ENCODE peak calls at places on chromosome 1, in nine cellular contexts. P is right lobe of liver, N is lower lobe of right lung, Z is fibroblast of lung, Q is mesendoderm, V is left lung, K is body of pancreas, E is endodermal cell, G is bronchial epithelial cell. R is an unnamed sample. For H3K36me3, the result is how much of the 10 kb centered on the place peaks cover.

GRCh38 chr1:5951846-5952410 is 40.3 kb downstream of the NPHP4 start:
- DNase-seq in P (peak), N (no peak), Z (no peak), Q (no peak), V (no peak), K (no peak), E (peak), G (no peak), R (no peak)

GRCh38 chr1:150256549-150257341 is 829 bp upstream of the CA14 start:
- DNase-seq in P (peak), N (no peak), Z (no peak), Q (peak), V (no peak), K (no peak), E (peak), G (no peak), R (no peak)

GRCh38 chr1:23118957-23119792 is 49.5 kb downstream of the LUZP1 start:
- DNase-seq in P (no peak), N (no peak), Z (peak), Q (no peak), V (no peak), K (no peak), E (no peak), G (no peak), R (no peak)

GRCh38 chr1:233045591-233045990 is 95.2 kb downstream of the NTPCR start:
- DNase-seq in P (no peak), N (no peak), Z (no peak), Q (no peak), V (no peak), K (no peak), E (no peak), G (no peak), R (no peak)

GRCh38 chr1:41500378-41500777 is 15.9 kb upstream of the EDN2 start:
- DNase-seq in P (no peak), N (peak), Z (no peak), Q (no peak), V (peak), K (peak), E (peak), G (peak), R (peak)

GRCh38 chr1:86502721-86503430 is 34.1 kb downstream of the CLCA1 start:
- DNase-seq in P (no peak), N (no peak), Z (no peak), Q (peak), V (no peak), K (no peak), E (peak), G (peak), R (peak)

GRCh38 chr1:158212315-158212714 is 31.6 kb downstream of the CD1D start:
- DNase-seq in P (no peak), N (no peak), Z (no peak), Q (peak), V (no peak), K (no peak), E (peak), G (no peak), R (no peak)

GRCh38 chr1:65172936-65173335 is 24.9 kb downstream of the AK4 start:
- DNase-seq in P (no peak), N (no peak), Z (no peak), Q (no peak), V (no peak), K (no peak), E (no peak), G (peak), R (no peak)

GRCh38 chr1:44853201-44853600 is 10.1 kb upstream of the PTCH2 start:
- DNase-seq in P (no peak), N (no peak), Z (no peak), Q (no peak), V (no peak), K (no peak), E (no peak), G (no peak), R (no peak)

GRCh38 chr1:164659621-164660414 is 100.8 kb downstream of the PBX1 start:
- DNase-seq in P (no peak), N (peak), Z (no peak), Q (no peak), V (no peak), K (peak), E (peak), G (peak), R (peak)

GRCh38 chr1:65260851-65261473 is 48.4 kb upstream of the DNAJC6 start:
- DNase-seq in P (no peak), N (no peak), Z (peak), Q (peak), V (no peak), K (no peak), E (no peak), G (peak), R (no peak)

GRCh38 chr1:169509354-169509753 is 23.6 kb upstream of the SLC19A2 start:
- DNase-seq in P (no peak), N (no peak), Z (no peak), Q (no peak), V (no peak), K (no peak), E (no peak), G (no peak), R (no peak)

GRCh38 chr1:93442276-93442675 is 5.6 kb upstream of the FNBP1L start:
- DNase-seq in P (no peak), N (peak), Z (no peak), Q (peak), V (peak), K (peak), E (peak), G (peak), R (no peak)

GRCh38 chr1:8083739-8084484 is 57.8 kb upstream of the ERRFI1 start:
- DNase-seq in P (no peak), N (no peak), Z (peak), Q (peak), V (no peak), K (no peak), E (peak), G (peak), R (no peak)

GRCh38 chr1:64343105-64343960 is 126.6 kb upstream of the CACHD1 start:
- DNase-seq in P (no peak), N (no peak), Z (peak), Q (peak), V (no peak), K (no peak), E (peak), G (peak), R (no peak)

DNA sequence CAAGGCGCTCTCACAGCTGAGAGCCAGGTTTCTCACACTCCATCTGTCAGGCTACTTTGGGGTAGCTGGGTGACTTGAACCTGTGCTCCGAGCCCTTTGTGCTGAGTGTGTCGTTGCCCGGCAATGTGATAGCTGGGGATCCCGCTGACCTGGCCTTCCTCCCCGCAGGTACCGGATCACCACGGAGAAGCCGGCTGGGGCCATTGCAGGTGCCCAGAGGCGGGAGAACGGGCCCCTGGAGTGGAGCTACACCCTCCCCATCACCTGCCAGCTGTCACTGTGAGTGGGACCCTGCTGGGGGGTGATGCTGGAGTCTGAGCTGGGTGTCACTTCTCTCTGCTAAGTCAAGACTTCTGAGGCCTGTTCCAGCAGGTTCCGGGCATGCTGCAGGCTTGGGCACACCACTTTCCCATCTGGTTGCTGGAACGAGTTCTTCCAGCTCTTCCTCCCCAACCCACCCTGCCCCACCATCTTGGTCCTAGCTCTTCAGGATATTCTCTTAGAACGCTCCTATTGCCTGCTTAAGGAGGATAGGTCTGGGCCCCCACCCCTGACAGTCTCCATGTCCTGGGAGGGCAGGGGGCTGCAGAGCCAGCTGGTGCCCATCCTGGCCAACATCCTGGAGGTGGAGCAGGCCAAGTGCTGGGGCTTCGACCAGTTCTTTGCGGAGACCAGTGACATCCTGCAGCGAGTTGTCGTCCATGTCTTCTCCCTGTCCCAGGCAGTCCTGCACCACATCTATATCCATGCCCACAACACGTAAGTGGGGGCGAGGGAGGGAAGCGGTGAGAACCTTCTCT is 7.5 kb downstream of the IKBKE start:
- DNase-seq in P (no peak), N (no peak), Z (no peak), Q (no peak), V (peak), K (no peak), E (no peak), G (peak), R (no peak)
- H3K36me3 ChIP-seq in P (under half), N (under half), Z (under half), Q (under half), V (under half), K (under half), E (under half), G (under half), R (under half)

GRCh38 chr1:223780318-223780717 is 65.4 kb downstream of the TP53BP2 start:
- DNase-seq in P (no peak), N (no peak), Z (no peak), Q (no peak), V (no peak), K (no peak), E (peak), G (no peak), R (no peak)
- H3K36me3 ChIP-seq in P (under half), N (half or more), Z (under half), Q (under half), V (under half), K (under half), E (half or more), G (under half), R (under half)

DNA sequence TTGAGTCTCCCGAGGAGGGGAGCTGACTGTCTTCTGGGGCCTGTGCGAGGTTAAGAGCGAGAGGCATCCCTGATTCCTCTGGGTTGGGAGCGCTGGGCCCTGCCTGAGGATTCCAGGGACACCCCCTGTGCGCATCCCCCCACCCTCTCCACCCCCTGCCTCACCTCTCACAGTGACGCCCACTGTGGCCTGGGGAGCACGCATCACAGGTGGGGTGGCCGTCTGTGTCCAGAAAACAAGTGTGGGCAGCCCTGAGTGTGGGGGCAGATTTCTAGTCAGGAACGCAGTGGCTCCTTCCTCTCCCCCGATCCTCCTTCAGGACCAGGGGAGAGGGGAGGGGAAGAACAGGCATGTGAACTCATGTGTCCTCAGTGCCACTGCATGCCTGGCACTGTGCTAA is 61.7 kb downstream of the LDLRAD2 start:
- DNase-seq in P (no peak), N (no peak), Z (no peak), Q (no peak), V (no peak), K (no peak), E (no peak), G (no peak), R (no peak)
- H3K36me3 ChIP-seq in P (under half), N (half or more), Z (under half), Q (under half), V (under half), K (under half), E (half or more), G (half or more), R (half or more)

GRCh38 chr1:235441159-235441685 is 63.0 kb downstream of the B3GALNT2 start:
- DNase-seq in P (no peak), N (no peak), Z (no peak), Q (peak), V (no peak), K (no peak), E (no peak), G (no peak), R (peak)
- H3K36me3 ChIP-seq in P (under half), N (half or more), Z (under half), Q (under half), V (under half), K (under half), E (half or more), G (under half), R (under half)

R was measured in thyroid gland.